ENCODE peak calls at places on chromosomes 2 and 18, in seven cellular contexts. C is K562, K is SK-N-SH, B is HepG2, J is GM12878, T is H1, N is HCT116. E is an unnamed sample.

GRCh38 chr2:70994055-70994444 is 623 bp downstream of the TEX261 start:
- DNase-seq in C (peak), K (no peak), B (no peak), J (no peak), T (no peak), N (no peak), E (no peak)

GRCh38 chr18:51059969-51060368 is 30.0 kb downstream of the SMAD4 start:
- DNase-seq in C (no peak), K (no peak), B (no peak), J (no peak), T (no peak), N (no peak), E (no peak)

GRCh38 chr2:199704358-199705238 is 146.4 kb downstream of the FTCDNL1 start:
- DNase-seq in C (peak), K (no peak), B (peak), J (no peak), T (peak), N (peak), E (peak)

GRCh38 chr2:116719841-116720240 is 1094.7 kb upstream of the DDX18 start:
- DNase-seq in C (no peak), K (no peak), B (no peak), J (no peak), T (no peak), N (no peak), E (peak)

GRCh38 chr2:207692206-207693065 is 19.0 kb upstream of the CCNYL1 start:
- DNase-seq in C (peak), K (peak), B (peak), J (no peak), T (peak), N (peak), E (no peak)

GRCh38 chr18:5986257-5986909 is 91.1 kb upstream of the TMEM200C start:
- DNase-seq in C (no peak), K (no peak), B (no peak), J (no peak), T (no peak), N (no peak), E (no peak)

GRCh38 chr2:128736689-128737545 is 418.2 kb upstream of the HS6ST1 start:
- DNase-seq in C (peak), K (peak), B (peak), J (no peak), T (peak), N (peak), E (peak)

GRCh38 chr18:63979409-63979908 is 9.6 kb downstream of the SERPINB8 start:
- DNase-seq in C (peak), K (peak), B (peak), J (no peak), T (peak), N (peak), E (peak)

GRCh38 chr2:85792783-85793441 is 39.1 kb downstream of the ATOH8 start:
- DNase-seq in C (no peak), K (peak), B (no peak), J (no peak), T (no peak), N (no peak), E (no peak)

GRCh38 chr2:100963026-100963375 is 39.1 kb upstream of the RPL31 start:
- DNase-seq in C (no peak), K (no peak), B (no peak), J (no peak), T (no peak), N (no peak), E (no peak)

GRCh38 chr2:160484859-160485520 is 8.6 kb downstream of the RBMS1 start:
- DNase-seq in C (no peak), K (no peak), B (no peak), J (no peak), T (no peak), N (no peak), E (no peak)

GRCh38 chr2:239114119-239114581 is 266.3 kb downstream of the TWIST2 start:
- DNase-seq in C (no peak), K (peak), B (no peak), J (no peak), T (no peak), N (no peak), E (no peak)

GRCh38 chr2:26534865-26535662 is 57.1 kb upstream of the OTOF start:
- DNase-seq in C (no peak), K (no peak), B (no peak), J (no peak), T (no peak), N (no peak), E (no peak)

GRCh38 chr2:165401285-165401852 is 68.1 kb upstream of the CSRNP3 start:
- DNase-seq in C (peak), K (peak), B (peak), J (peak), T (no peak), N (peak), E (peak)

GRCh38 chr18:77001979-77002378 is 130.6 kb downstream of the MBP start:
- DNase-seq in C (no peak), K (no peak), B (no peak), J (no peak), T (no peak), N (no peak), E (no peak)

GRCh38 chr2:67600472-67600871 is 203.3 kb downstream of the ETAA1 start:
- DNase-seq in C (peak), K (no peak), B (no peak), J (no peak), T (peak), N (no peak), E (peak)

GRCh38 chr2:229160180-229160579 is 110.9 kb downstream of the PID1 start:
- DNase-seq in C (no peak), K (no peak), B (peak), J (no peak), T (no peak), N (no peak), E (no peak)

GRCh38 chr2:64059270-64059669 is 40.0 kb upstream of the VPS54 start:
- DNase-seq in C (no peak), K (no peak), B (no peak), J (no peak), T (no peak), N (no peak), E (no peak)

GRCh38 chr18:61893304-61893970 is 630 bp upstream of the RNF152 start:
- DNase-seq in C (peak), K (peak), B (no peak), J (no peak), T (peak), N (no peak), E (peak)

GRCh38 chr2:175414872-175415487 is 233.5 kb upstream of the ATP5MC3 start:
- DNase-seq in C (peak), K (peak), B (peak), J (no peak), T (peak), N (peak), E (peak)

GRCh38 chr2:118849226-118850170 is 2.0 kb upstream of the EN1 start:
- DNase-seq in C (no peak), K (no peak), B (no peak), J (no peak), T (peak), N (no peak), E (no peak)

GRCh38 chr18:28204154-28204553 is 27.2 kb upstream of the CDH2 start:
- DNase-seq in C (no peak), K (no peak), B (no peak), J (no peak), T (no peak), N (no peak), E (no peak)

GRCh38 chr2:11680181-11680900 is 10.3 kb upstream of the NTSR2 start:
- DNase-seq in C (no peak), K (no peak), B (peak), J (no peak), T (no peak), N (no peak), E (no peak)

GRCh38 chr18:3177902-3178687 is 41.7 kb downstream of the MYOM1 start:
- DNase-seq in C (peak), K (no peak), B (no peak), J (peak), T (no peak), N (no peak), E (no peak)
- TF ChIP-seq JUND in C (peak), K (no peak), B (no peak), J (no peak), T (no peak), N (no peak), E (no peak)

DNA sequence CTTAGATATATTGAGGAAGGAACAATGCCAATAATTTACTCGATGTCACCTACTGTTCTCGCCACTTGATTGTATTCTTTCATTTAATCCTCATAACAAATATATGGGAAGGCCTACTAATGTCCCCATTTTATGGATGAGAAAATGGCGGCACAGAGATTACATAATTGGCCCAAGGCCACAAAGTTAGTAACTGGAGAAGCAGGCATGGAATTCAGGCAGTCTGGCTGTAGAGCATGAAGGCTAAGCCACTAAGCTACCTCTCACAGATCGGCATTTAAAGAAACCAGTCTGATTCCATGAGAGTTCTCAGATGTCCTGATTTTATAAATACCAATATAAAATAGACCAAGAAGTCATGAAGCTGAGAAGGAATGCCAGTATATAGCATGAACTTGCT is 121.8 kb upstream of the EPAS1 start:
- DNase-seq in C (no peak), K (no peak), B (no peak), J (no peak), T (no peak), N (no peak), E (no peak)
- TF ChIP-seq JUND in C (no peak), K (peak), B (no peak), J (no peak), T (no peak), N (no peak), E (no peak)

GRCh38 chr2:77156599-77156998 is 365.6 kb downstream of the LRRTM4 start:
- DNase-seq in C (no peak), K (no peak), B (no peak), J (no peak), T (no peak), N (no peak), E (no peak)

DNA sequence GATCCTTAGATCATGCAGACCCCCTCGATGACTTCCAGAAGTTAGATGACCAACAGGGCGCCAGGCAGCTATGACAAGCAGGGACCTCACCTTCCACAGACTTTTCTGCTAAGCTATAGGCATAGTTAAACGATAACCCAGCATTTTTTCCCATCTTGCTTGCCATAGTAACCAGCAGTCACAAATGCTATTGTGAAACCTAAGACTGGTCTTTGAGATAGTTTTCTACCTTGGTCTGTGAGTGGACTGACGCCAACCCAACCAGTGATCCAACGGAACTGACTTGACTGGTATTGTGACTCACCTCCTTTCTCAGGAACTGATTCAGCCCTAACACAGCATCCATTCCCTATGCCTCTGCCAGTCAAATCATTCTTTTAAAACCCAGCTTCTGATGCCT is 361.2 kb downstream of the LRRTM4 start:
- DNase-seq in C (no peak), K (no peak), B (peak), J (no peak), T (no peak), N (no peak), E (peak)
- TF ChIP-seq JUND in C (no peak), K (no peak), B (no peak), J (no peak), T (no peak), N (no peak), E (no peak)

DNA sequence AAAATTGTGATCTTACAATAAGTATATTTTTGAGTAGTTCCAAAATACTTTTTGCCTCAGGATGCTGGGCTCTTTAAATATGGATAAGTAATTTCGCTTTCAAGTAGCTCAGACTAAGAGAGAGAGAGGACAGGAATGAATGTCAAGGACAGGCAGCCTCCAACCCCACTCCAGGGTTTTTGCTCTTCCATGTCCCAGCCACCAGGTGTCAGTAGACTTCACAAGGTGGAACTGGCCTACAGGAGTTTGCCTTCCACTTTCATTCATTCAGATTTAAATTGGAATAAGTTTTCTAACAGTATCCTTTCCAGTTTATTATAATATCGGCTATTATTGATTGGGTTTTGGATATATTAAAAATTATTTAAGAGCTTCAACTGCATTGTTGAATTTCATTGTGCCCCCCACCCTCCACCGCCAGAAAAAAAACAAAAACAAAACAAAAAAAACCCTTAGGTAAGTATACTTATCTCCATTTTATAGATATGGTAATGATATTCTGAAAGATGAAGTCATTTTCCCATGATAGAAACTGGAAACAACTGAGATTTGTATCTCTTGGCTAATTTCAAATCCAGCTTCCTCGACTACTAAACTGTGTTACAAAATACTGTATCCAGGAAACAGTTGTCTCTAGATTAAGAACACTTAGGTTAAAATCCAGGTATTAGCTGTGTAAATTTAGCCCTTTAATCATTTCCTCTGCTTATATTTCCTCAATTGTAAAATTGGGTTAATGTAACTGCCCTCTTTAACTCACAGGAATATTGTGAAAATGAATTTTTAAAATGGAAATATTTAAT is 793.1 kb downstream of the ERBB4 start:
- DNase-seq in C (peak), K (peak), B (peak), J (no peak), T (peak), N (peak), E (peak)
- TF ChIP-seq JUND in C (no peak), K (no peak), B (no peak), J (no peak), T (no peak), N (no peak), E (no peak)

E was measured in T47D.